ENCODE peak calls at places on chromosomes 2 and 18, in ten cellular contexts. P, I, N, U, J, E, D, Q, T and O are unnamed samples.

GRCh38 chr2:26649322-26649721 is 8.2 kb upstream of the CIB4 start:
- DNase-seq in U (no peak), I (no peak), Q (no peak), T (no peak), E (no peak), N (no peak), J (no peak), D (no peak), P (no peak), O (no peak)

GRCh38 chr2:85326946-85327756 is 638 bp downstream of the TGOLN2 start:
- DNase-seq in Q (peak), P (peak), U (peak), J (no peak), D (peak), E (no peak), T (peak), I (peak), N (no peak), O (peak)

GRCh38 chr2:40700211-40700954 is 248.5 kb upstream of the SLC8A1 start:
- DNase-seq in Q (no peak), P (no peak), T (no peak), N (no peak), U (no peak), J (no peak), I (no peak), E (no peak), D (no peak), O (no peak)

GRCh38 chr2:198465970-198466369 is 661.6 kb downstream of the PLCL1 start:
- DNase-seq in Q (no peak), N (no peak), D (no peak), U (no peak), T (no peak), I (no peak), P (no peak), J (no peak), E (no peak), O (no peak)

GRCh38 chr18:8681196-8681595 is 24.2 kb upstream of the MTCL1 start:
- DNase-seq in T (no peak), U (no peak), D (no peak), J (no peak), P (no peak), Q (no peak), I (no peak), N (no peak), E (no peak), O (no peak)

GRCh38 chr2:121837596-121837995 is 82.1 kb downstream of the TSN start:
- DNase-seq in I (no peak), N (no peak), Q (no peak), T (no peak), D (no peak), P (no peak), E (no peak), U (no peak), J (no peak), O (peak)

GRCh38 chr2:138787053-138787666 is 7.0 kb upstream of the NXPH2 start:
- DNase-seq in P (peak), U (peak), Q (peak), I (no peak), E (no peak), T (peak), D (no peak), J (no peak), N (peak), O (peak)

GRCh38 chr2:222572761-222573174 is 83.1 kb downstream of the FARSB start:
- DNase-seq in N (no peak), I (no peak), E (no peak), Q (peak), P (peak), D (no peak), J (no peak), T (peak), U (peak), O (peak)

GRCh38 chr18:45962461-45962860 is 4.7 kb downstream of the EPG5 start:
- DNase-seq in I (no peak), D (no peak), P (no peak), N (no peak), E (no peak), J (peak), U (peak), Q (peak), T (peak), O (peak)

GRCh38 chr18:74124642-74125041 is 23.0 kb downstream of the FBXO15 start:
- DNase-seq in T (no peak), U (no peak), E (no peak), N (no peak), J (no peak), I (no peak), Q (no peak), P (no peak), D (no peak), O (no peak)

GRCh38 chr18:37873416-37873815 is 307.8 kb upstream of the CELF4 start:
- DNase-seq in I (no peak), Q (no peak), E (no peak), P (no peak), D (no peak), J (no peak), T (no peak), N (no peak), U (no peak), O (no peak)

GRCh38 chr2:26619649-26620605 is 21.2 kb downstream of the CIB4 start:
- DNase-seq in T (no peak), J (no peak), U (no peak), Q (no peak), P (no peak), E (no peak), I (no peak), D (no peak), N (no peak), O (no peak)

GRCh38 chr2:41965886-41966285 is 81.9 kb upstream of the PKDCC start:
- DNase-seq in E (no peak), U (peak), I (no peak), D (no peak), P (peak), J (no peak), T (no peak), Q (peak), N (no peak), O (peak)

GRCh38 chr18:47908523-47909039 is 21.9 kb downstream of the SMAD2 start:
- DNase-seq in I (no peak), Q (no peak), T (no peak), D (no peak), E (no peak), J (no peak), N (no peak), P (no peak), U (no peak), O (no peak)

GRCh38 chr2:88933980-88934379 is 242.5 kb downstream of the RPIA start:
- DNase-seq in T (no peak), U (no peak), N (no peak), D (no peak), P (peak), I (no peak), Q (no peak), E (no peak), J (no peak), O (no peak)

GRCh38 chr2:64120008-64120407 is 24.2 kb downstream of the PELI1 start:
- DNase-seq in I (no peak), D (no peak), T (no peak), J (no peak), N (no peak), Q (no peak), U (no peak), P (no peak), E (no peak), O (no peak)

GRCh38 chr2:49296107-49296506 is 141.8 kb upstream of the FSHR start:
- DNase-seq in I (no peak), Q (no peak), D (no peak), P (no peak), E (no peak), U (no peak), J (no peak), T (no peak), N (no peak), O (no peak)

GRCh38 chr2:9238927-9239326 is 32.3 kb downstream of the ASAP2 start:
- DNase-seq in J (no peak), Q (no peak), T (no peak), P (no peak), N (no peak), U (no peak), I (no peak), D (no peak), E (no peak), O (peak)

GRCh38 chr18:30328839-30329238 is 713.7 kb downstream of the DSC3 start:
- DNase-seq in D (no peak), T (no peak), I (no peak), U (no peak), Q (peak), N (no peak), E (no peak), P (no peak), J (no peak), O (no peak)

GRCh38 chr2:54336136-54336976 is 80.3 kb upstream of the TSPYL6 start:
- DNase-seq in I (no peak), U (no peak), J (peak), E (no peak), N (peak), P (peak), Q (peak), D (no peak), T (peak), O (peak)

GRCh38 chr18:78482378-78482777 is 497.2 kb upstream of the SALL3 start:
- DNase-seq in P (no peak), J (no peak), Q (no peak), U (no peak), T (no peak), N (no peak), D (no peak), I (no peak), E (peak), O (no peak)

GRCh38 chr18:69574401-69574800 is 173.7 kb downstream of the DOK6 start:
- DNase-seq in Q (no peak), I (no peak), E (no peak), J (no peak), U (no peak), N (no peak), T (no peak), D (no peak), P (no peak), O (no peak)

GRCh38 chr2:85751627-85752026 is 2.2 kb upstream of the ATOH8 start:
- DNase-seq in J (no peak), D (no peak), N (no peak), U (no peak), T (no peak), Q (no peak), E (no peak), P (no peak), I (no peak), O (no peak)

GRCh38 chr2:86794866-86795265 is 4.2 kb upstream of the CD8A start:
- DNase-seq in D (no peak), J (no peak), I (no peak), U (no peak), N (no peak), E (no peak), Q (no peak), T (no peak), P (no peak), O (no peak)
- H3K4me3 ChIP-seq in D (no peak), J (no peak), I (no peak), U (no peak), N (no peak), E (no peak), Q (no peak), T (no peak), P (no peak), O (no peak)

GRCh38 chr18:39485696-39486095 is 1920.1 kb upstream of the CELF4 start:
- DNase-seq in P (peak), T (peak), Q (peak), U (no peak), D (no peak), N (no peak), E (no peak), J (no peak), I (no peak), O (no peak)

GRCh38 chr18:39489426-39489825 is 1923.8 kb upstream of the CELF4 start:
- DNase-seq in D (no peak), J (no peak), U (no peak), I (no peak), P (peak), E (no peak), N (no peak), Q (peak), T (no peak), O (peak)

GRCh38 chr18:39481281-39481680 is 1915.7 kb upstream of the CELF4 start:
- DNase-seq in J (no peak), E (no peak), D (no peak), N (no peak), U (no peak), I (no peak), Q (no peak), P (no peak), T (no peak), O (no peak)

GRCh38 chr18:39487932-39488331 is 1922.3 kb upstream of the CELF4 start:
- DNase-seq in U (no peak), P (no peak), D (no peak), Q (peak), N (no peak), T (no peak), E (no peak), I (no peak), J (no peak), O (no peak)

DNA sequence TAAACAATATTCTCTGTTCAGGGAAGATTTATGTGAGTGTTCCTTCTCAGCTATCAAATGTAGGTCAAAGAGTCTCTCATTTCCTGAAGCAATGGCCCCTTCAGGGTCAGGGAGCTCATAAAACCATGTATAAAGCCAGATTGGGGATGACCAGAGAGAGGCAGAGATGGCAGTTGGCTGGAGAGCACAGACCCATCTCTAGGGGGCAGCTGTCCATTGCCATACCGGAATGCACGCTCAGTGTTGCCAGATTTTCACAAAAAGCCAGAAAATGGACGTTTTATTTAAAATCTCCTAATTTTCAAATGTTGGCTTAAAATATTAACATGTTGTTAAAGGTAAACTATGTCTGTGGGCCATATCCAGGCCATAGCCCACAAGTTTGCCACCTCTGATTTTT is 1920.7 kb upstream of the CELF4 start:
- DNase-seq in N (no peak), D (no peak), J (no peak), P (no peak), T (no peak), I (no peak), U (no peak), Q (no peak), E (no peak), O (no peak)
- TF ChIP-seq CTCF in N (no peak), D (no peak), J (peak), P (peak), T (no peak), I (no peak), U (no peak), Q (no peak), E (no peak), O (no peak)

DNA sequence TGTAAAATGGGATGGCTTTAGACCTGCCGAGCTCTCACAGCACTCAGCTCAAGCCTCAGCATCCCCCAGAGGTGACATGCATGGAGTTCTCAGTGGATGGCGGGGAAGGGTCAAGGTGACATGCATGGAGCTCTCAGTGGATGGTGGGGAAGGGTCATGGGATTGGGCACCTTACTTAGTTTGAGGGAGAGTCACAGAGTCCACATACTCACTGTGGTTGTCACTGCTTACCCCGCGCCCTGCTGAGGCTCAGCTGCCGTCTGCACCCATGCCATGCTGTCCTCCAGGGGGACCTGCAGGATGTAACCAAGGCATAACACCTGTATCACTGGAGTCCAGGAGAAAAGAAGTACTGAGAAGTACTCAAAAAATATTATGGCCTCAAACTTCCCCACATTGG is 112.2 kb upstream of the TPO start:
- DNase-seq in Q (no peak), T (no peak), P (no peak), D (no peak), U (no peak), I (no peak), E (no peak), J (no peak), N (no peak), O (no peak)
- H3K4me3 ChIP-seq in Q (no peak), T (no peak), P (no peak), D (no peak), U (no peak), I (no peak), E (no peak), J (no peak), N (no peak), O (no peak)

DNA sequence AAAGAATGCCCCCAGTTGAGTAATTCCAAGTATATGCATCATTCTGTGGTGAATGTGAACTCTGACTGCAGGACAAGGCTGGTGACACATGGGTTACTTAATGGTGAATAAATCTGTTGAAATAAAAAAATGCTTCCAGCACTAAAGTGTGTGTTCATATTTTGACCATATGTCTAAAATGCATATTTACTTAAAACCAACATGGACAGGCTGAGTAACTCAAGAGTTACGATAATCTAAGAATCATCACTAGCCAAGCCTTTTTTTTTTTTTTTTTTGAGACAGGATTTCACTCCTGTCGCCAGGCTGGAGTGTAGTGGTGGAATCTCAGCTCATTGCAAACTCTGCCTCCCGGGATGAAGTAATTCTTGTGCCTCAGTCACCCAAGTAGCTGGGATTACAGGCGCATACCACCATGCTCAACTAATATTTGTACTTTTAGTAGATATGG is 47.1 kb upstream of the CCBE1 start:
- DNase-seq in P (peak), I (no peak), N (peak), E (no peak), T (peak), D (no peak), J (peak), Q (peak), U (no peak), O (peak)
- TF ChIP-seq CTCF in P (no peak), I (no peak), N (no peak), E (no peak), T (no peak), D (no peak), J (no peak), Q (no peak), U (no peak), O (no peak)